ENCODE peak calls at places on chromosomes 1 and 21, in four cellular contexts. One of them, this sample, is unnamed.

GRCh38 chr1:160777486-160778089 is 18.4 kb upstream of the LY9 start:
- DNase-seq in occipital lobe: no peak
- DNase-seq in GM04504: no peak
- DNase-seq in AG08395: no peak
- DNase-seq in this sample: no peak

GRCh38 chr21:46253610-46254124 is 25.1 kb upstream of the LSS start:
- DNase-seq in occipital lobe: no peak
- DNase-seq in GM04504: no peak
- DNase-seq in AG08395: no peak
- DNase-seq in this sample: no peak

GRCh38 chr1:234922987-234923386 is 205.7 kb downstream of the TOMM20 start:
- DNase-seq in occipital lobe: no peak
- DNase-seq in GM04504: no peak
- DNase-seq in AG08395: no peak
- DNase-seq in this sample: no peak

GRCh38 chr1:247277211-247277610 is 21.3 kb downstream of the VN1R5 start:
- DNase-seq in occipital lobe: no peak
- DNase-seq in GM04504: no peak
- DNase-seq in AG08395: no peak
- DNase-seq in this sample: no peak

GRCh38 chr1:165352442-165353293 is 3.8 kb downstream of the LMX1A start:
- DNase-seq in occipital lobe: no peak
- DNase-seq in GM04504: no peak
- DNase-seq in AG08395: no peak
- DNase-seq in this sample: no peak

GRCh38 chr1:89998306-89998705 is 3.4 kb downstream of the ZNF326 start:
- DNase-seq in occipital lobe: no peak
- DNase-seq in GM04504: no peak
- DNase-seq in AG08395: no peak
- DNase-seq in this sample: no peak

GRCh38 chr1:43430831-43431230 is 22.9 kb downstream of the HYI start:
- DNase-seq in occipital lobe: no peak
- DNase-seq in GM04504: no peak
- DNase-seq in AG08395: no peak
- DNase-seq in this sample: no peak

GRCh38 chr1:42956739-42957138 is 1.9 kb downstream of the SLC2A1 start:
- DNase-seq in occipital lobe: no peak
- DNase-seq in GM04504: no peak
- DNase-seq in AG08395: no peak
- DNase-seq in this sample: no peak

GRCh38 chr1:228150458-228151169 is 884 bp downstream of the GJC2 start:
- DNase-seq in occipital lobe: peak
- DNase-seq in GM04504: peak
- DNase-seq in AG08395: peak
- DNase-seq in this sample: peak